ENCODE peak calls at places on chromosome 5, in eight cellular contexts. One of them, this sample, is unnamed.
A peak's percentile ranks its signal among the peaks of the same experiment; 100 is the strongest.

GRCh38 chr5:25568989-25569625 is 924.3 kb upstream of the CDH10 start:
- DNase-seq in HCT116: no peak
- DNase-seq in SK-N-SH: peak; percentile 1
- DNase-seq in neural progenitor cell: no peak
- DNase-seq in hepatocyte: no peak
- DNase-seq in OCI-LY7: peak; percentile 3
- DNase-seq in PC-3: no peak
- DNase-seq in MM.1S: no peak
- DNase-seq in this sample: no peak

GRCh38 chr5:50576686-50577256 is 89.7 kb upstream of the PARP8 start:
- DNase-seq in OCI-LY7: no peak
- DNase-seq in HCT116: no peak
- DNase-seq in PC-3: no peak
- DNase-seq in neural progenitor cell: no peak
- DNase-seq in hepatocyte: no peak
- DNase-seq in MM.1S: no peak
- DNase-seq in SK-N-SH: no peak
- DNase-seq in this sample: no peak

GRCh38 chr5:119578937-119579336 is 50.4 kb upstream of the FAM170A start:
- DNase-seq in hepatocyte: peak; percentile 19
- DNase-seq in MM.1S: peak; percentile 71
- DNase-seq in neural progenitor cell: peak; percentile 50
- DNase-seq in SK-N-SH: no peak
- DNase-seq in PC-3: peak; percentile 55
- DNase-seq in HCT116: peak; percentile 70
- DNase-seq in OCI-LY7: peak; percentile 58
- DNase-seq in this sample: peak; percentile 42

GRCh38 chr5:41722359-41722950 is 147.8 kb downstream of the OXCT1 start:
- DNase-seq in HCT116: no peak
- DNase-seq in MM.1S: no peak
- DNase-seq in OCI-LY7: no peak
- DNase-seq in neural progenitor cell: no peak
- DNase-seq in PC-3: peak; percentile 30
- DNase-seq in SK-N-SH: no peak
- DNase-seq in hepatocyte: no peak
- DNase-seq in this sample: peak; percentile 16

GRCh38 chr5:31273631-31274378 is 80.3 kb downstream of the CDH6 start:
- DNase-seq in OCI-LY7: no peak
- DNase-seq in HCT116: no peak
- DNase-seq in neural progenitor cell: no peak
- DNase-seq in hepatocyte: no peak
- DNase-seq in PC-3: no peak
- DNase-seq in MM.1S: peak; percentile 44
- DNase-seq in SK-N-SH: no peak
- DNase-seq in this sample: no peak

GRCh38 chr5:16568875-16569580 is 47.8 kb downstream of the RETREG1 start:
- DNase-seq in HCT116: no peak
- DNase-seq in PC-3: no peak
- DNase-seq in SK-N-SH: peak; percentile 80
- DNase-seq in OCI-LY7: no peak
- DNase-seq in neural progenitor cell: no peak
- DNase-seq in MM.1S: no peak
- DNase-seq in hepatocyte: no peak
- DNase-seq in this sample: no peak

GRCh38 chr5:40291338-40291737 is 388.4 kb upstream of the PTGER4 start:
- DNase-seq in neural progenitor cell: no peak
- DNase-seq in OCI-LY7: no peak
- DNase-seq in HCT116: no peak
- DNase-seq in MM.1S: no peak
- DNase-seq in hepatocyte: no peak
- DNase-seq in SK-N-SH: no peak
- DNase-seq in PC-3: peak; percentile 33
- DNase-seq in this sample: peak; percentile 8

GRCh38 chr5:10400834-10401233 is 40.8 kb upstream of the ROPN1L start:
- DNase-seq in hepatocyte: no peak
- DNase-seq in SK-N-SH: no peak
- DNase-seq in OCI-LY7: no peak
- DNase-seq in neural progenitor cell: no peak
- DNase-seq in HCT116: no peak
- DNase-seq in MM.1S: no peak
- DNase-seq in PC-3: no peak
- DNase-seq in this sample: peak; percentile 89

GRCh38 chr5:72355706-72356299 is 35.6 kb downstream of the PTCD2 start:
- DNase-seq in neural progenitor cell: peak; percentile 61
- DNase-seq in PC-3: peak; percentile 61
- DNase-seq in OCI-LY7: no peak
- DNase-seq in hepatocyte: peak; percentile 52
- DNase-seq in SK-N-SH: peak; percentile 45
- DNase-seq in MM.1S: no peak
- DNase-seq in HCT116: no peak
- DNase-seq in this sample: peak; percentile 53

GRCh38 chr5:66891184-66891925 is 295.2 kb downstream of the MAST4 start:
- DNase-seq in OCI-LY7: no peak
- DNase-seq in neural progenitor cell: no peak
- DNase-seq in PC-3: peak; percentile 48
- DNase-seq in SK-N-SH: no peak
- DNase-seq in HCT116: no peak
- DNase-seq in MM.1S: no peak
- DNase-seq in hepatocyte: peak; percentile 12
- DNase-seq in this sample: peak; percentile 7

GRCh38 chr5:1661831-1662558 is 137.6 kb downstream of the MRPL36 start:
- DNase-seq in MM.1S: no peak
- DNase-seq in hepatocyte: no peak
- DNase-seq in HCT116: no peak
- DNase-seq in SK-N-SH: no peak
- DNase-seq in PC-3: no peak
- DNase-seq in OCI-LY7: no peak
- DNase-seq in neural progenitor cell: no peak
- DNase-seq in this sample: no peak

GRCh38 chr5:5371005-5371404 is 51.5 kb upstream of the ICE1 start:
- DNase-seq in hepatocyte: no peak
- DNase-seq in neural progenitor cell: no peak
- DNase-seq in MM.1S: no peak
- DNase-seq in PC-3: peak; percentile 61
- DNase-seq in SK-N-SH: no peak
- DNase-seq in HCT116: no peak
- DNase-seq in OCI-LY7: no peak
- DNase-seq in this sample: no peak

GRCh38 chr5:68137451-68138190 is 77.9 kb upstream of the PIK3R1 start:
- DNase-seq in PC-3: no peak
- DNase-seq in OCI-LY7: no peak
- DNase-seq in MM.1S: no peak
- DNase-seq in neural progenitor cell: no peak
- DNase-seq in hepatocyte: no peak
- DNase-seq in HCT116: no peak
- DNase-seq in SK-N-SH: no peak
- DNase-seq in this sample: peak; percentile 68

GRCh38 chr5:34998058-34998789 is 49.5 kb downstream of the AGXT2 start:
- DNase-seq in neural progenitor cell: no peak
- DNase-seq in HCT116: no peak
- DNase-seq in MM.1S: no peak
- DNase-seq in SK-N-SH: no peak
- DNase-seq in PC-3: peak; percentile 11
- DNase-seq in hepatocyte: no peak
- DNase-seq in OCI-LY7: no peak
- DNase-seq in this sample: peak; percentile 82

GRCh38 chr5:81207009-81207408 is 26.1 kb upstream of the CKMT2 start:
- DNase-seq in PC-3: no peak
- DNase-seq in OCI-LY7: peak; percentile 13
- DNase-seq in hepatocyte: peak; percentile 19
- DNase-seq in MM.1S: no peak
- DNase-seq in HCT116: no peak
- DNase-seq in SK-N-SH: no peak
- DNase-seq in neural progenitor cell: peak; percentile 35
- DNase-seq in this sample: peak; percentile 12

GRCh38 chr5:138974227-138975063 is 99.3 kb upstream of the LRRTM2 start:
- DNase-seq in OCI-LY7: no peak
- DNase-seq in hepatocyte: no peak
- DNase-seq in MM.1S: no peak
- DNase-seq in HCT116: no peak
- DNase-seq in neural progenitor cell: peak; percentile 34
- DNase-seq in SK-N-SH: no peak
- DNase-seq in PC-3: no peak
- DNase-seq in this sample: peak; percentile 87

GRCh38 chr5:68730220-68731010 is 363.4 kb upstream of the SLC30A5 start:
- DNase-seq in MM.1S: no peak
- DNase-seq in PC-3: no peak
- DNase-seq in OCI-LY7: no peak
- DNase-seq in SK-N-SH: peak; percentile 62
- DNase-seq in hepatocyte: peak; percentile 62
- DNase-seq in HCT116: no peak
- DNase-seq in neural progenitor cell: no peak
- DNase-seq in this sample: peak; percentile 90

GRCh38 chr5:176875783-176876505 is 23.2 kb downstream of the HK3 start:
- DNase-seq in OCI-LY7: no peak
- DNase-seq in HCT116: no peak
- DNase-seq in PC-3: no peak
- DNase-seq in MM.1S: no peak
- DNase-seq in hepatocyte: no peak
- DNase-seq in neural progenitor cell: no peak
- DNase-seq in SK-N-SH: no peak
- DNase-seq in this sample: no peak

GRCh38 chr5:160960592-160960991 is 108.6 kb upstream of the ATP10B start:
- DNase-seq in OCI-LY7: no peak
- DNase-seq in hepatocyte: no peak
- DNase-seq in PC-3: no peak
- DNase-seq in MM.1S: no peak
- DNase-seq in HCT116: no peak
- DNase-seq in neural progenitor cell: no peak
- DNase-seq in SK-N-SH: no peak
- DNase-seq in this sample: no peak

GRCh38 chr5:163569284-163569683 is 63.9 kb downstream of the MAT2B start:
- DNase-seq in HCT116: no peak
- DNase-seq in neural progenitor cell: peak; percentile 48
- DNase-seq in PC-3: peak; percentile 39
- DNase-seq in SK-N-SH: peak; percentile 51
- DNase-seq in hepatocyte: no peak
- DNase-seq in OCI-LY7: no peak
- DNase-seq in MM.1S: no peak
- DNase-seq in this sample: peak; percentile 52

GRCh38 chr5:10702040-10702629 is 58.9 kb downstream of the DAP start:
- DNase-seq in OCI-LY7: no peak
- DNase-seq in neural progenitor cell: no peak
- DNase-seq in HCT116: peak; percentile 68
- DNase-seq in SK-N-SH: no peak
- DNase-seq in PC-3: peak; percentile 98
- DNase-seq in MM.1S: no peak
- DNase-seq in hepatocyte: peak; percentile 63
- DNase-seq in this sample: peak; percentile 89

GRCh38 chr5:169097374-169097831 is 203.5 kb downstream of the SLIT3 start:
- DNase-seq in HCT116: no peak
- DNase-seq in neural progenitor cell: no peak
- DNase-seq in OCI-LY7: no peak
- DNase-seq in PC-3: no peak
- DNase-seq in SK-N-SH: no peak
- DNase-seq in MM.1S: no peak
- DNase-seq in hepatocyte: peak; percentile 47
- DNase-seq in this sample: peak; percentile 68

GRCh38 chr5:169097897-169098296 is 203.0 kb downstream of the SLIT3 start:
- DNase-seq in HCT116: no peak
- DNase-seq in hepatocyte: no peak
- DNase-seq in MM.1S: no peak
- DNase-seq in neural progenitor cell: no peak
- DNase-seq in PC-3: no peak
- DNase-seq in SK-N-SH: no peak
- DNase-seq in OCI-LY7: no peak
- DNase-seq in this sample: no peak

GRCh38 chr5:169094586-169095409 is 206.1 kb downstream of the SLIT3 start:
- DNase-seq in OCI-LY7: no peak
- DNase-seq in HCT116: no peak
- DNase-seq in MM.1S: no peak
- DNase-seq in neural progenitor cell: no peak
- DNase-seq in PC-3: peak; percentile 77
- DNase-seq in hepatocyte: no peak
- DNase-seq in SK-N-SH: no peak
- DNase-seq in this sample: peak; percentile 91

GRCh38 chr5:169095976-169096375 is 205.0 kb downstream of the SLIT3 start:
- DNase-seq in HCT116: no peak
- DNase-seq in hepatocyte: no peak
- DNase-seq in OCI-LY7: no peak
- DNase-seq in neural progenitor cell: no peak
- DNase-seq in SK-N-SH: no peak
- DNase-seq in MM.1S: no peak
- DNase-seq in PC-3: no peak
- DNase-seq in this sample: peak; percentile 35

GRCh38 chr5:169095410-169095772 is 205.5 kb downstream of the SLIT3 start:
- DNase-seq in PC-3: no peak
- DNase-seq in MM.1S: no peak
- DNase-seq in HCT116: no peak
- DNase-seq in hepatocyte: no peak
- DNase-seq in neural progenitor cell: no peak
- DNase-seq in SK-N-SH: no peak
- DNase-seq in OCI-LY7: no peak
- DNase-seq in this sample: no peak
- H2AFZ ChIP-seq in PC-3: peak overlapping the region; percentile 59
- H2AFZ ChIP-seq in MM.1S: no peak overlapping the region
- H2AFZ ChIP-seq in HCT116: no peak overlapping the region
- H2AFZ ChIP-seq in hepatocyte: no peak overlapping the region
- H2AFZ ChIP-seq in neural progenitor cell: no peak overlapping the region
- H2AFZ ChIP-seq in SK-N-SH: no peak overlapping the region
- H2AFZ ChIP-seq in OCI-LY7: no peak overlapping the region
- H2AFZ ChIP-seq in this sample: peak overlapping the region; percentile 76

GRCh38 chr5:18252559-18252958 is 618.3 kb downstream of the TAF11L14 start:
- DNase-seq in PC-3: no peak
- DNase-seq in neural progenitor cell: no peak
- DNase-seq in hepatocyte: no peak
- DNase-seq in SK-N-SH: no peak
- DNase-seq in MM.1S: no peak
- DNase-seq in HCT116: no peak
- DNase-seq in OCI-LY7: no peak
- DNase-seq in this sample: no peak
- H3K9me3 ChIP-seq in PC-3: peaks cover 9% of the 10 kb centered on the region
- H3K9me3 ChIP-seq in neural progenitor cell: no peaks in the 10 kb centered on the region
- H3K9me3 ChIP-seq in hepatocyte: no peaks in the 10 kb centered on the region
- H3K9me3 ChIP-seq in SK-N-SH: no peaks in the 10 kb centered on the region
- H3K9me3 ChIP-seq in MM.1S: no peaks in the 10 kb centered on the region
- H3K9me3 ChIP-seq in HCT116: peaks cover 5% of the 10 kb centered on the region
- H3K9me3 ChIP-seq in OCI-LY7: no peaks in the 10 kb centered on the region
- H3K9me3 ChIP-seq in this sample: no peaks in the 10 kb centered on the region

GRCh38 chr5:39138892-39139291 is 64.7 kb upstream of the RICTOR start:
- DNase-seq in PC-3: peak; percentile 97
- DNase-seq in HCT116: no peak
- DNase-seq in neural progenitor cell: no peak
- DNase-seq in MM.1S: no peak
- DNase-seq in OCI-LY7: no peak
- DNase-seq in hepatocyte: no peak
- DNase-seq in SK-N-SH: no peak
- DNase-seq in this sample: peak; percentile 91
- TF ChIP-seq EZH2phosphoT487 in PC-3: no peak
- TF ChIP-seq EZH2phosphoT487 in HCT116: no peak
- TF ChIP-seq EZH2phosphoT487 in neural progenitor cell: no peak
- TF ChIP-seq EZH2phosphoT487 in MM.1S: no peak
- TF ChIP-seq EZH2phosphoT487 in OCI-LY7: no peak
- TF ChIP-seq EZH2phosphoT487 in hepatocyte: no peak
- TF ChIP-seq EZH2phosphoT487 in SK-N-SH: no peak
- TF ChIP-seq EZH2phosphoT487 in this sample: peak; percentile 80

DNA sequence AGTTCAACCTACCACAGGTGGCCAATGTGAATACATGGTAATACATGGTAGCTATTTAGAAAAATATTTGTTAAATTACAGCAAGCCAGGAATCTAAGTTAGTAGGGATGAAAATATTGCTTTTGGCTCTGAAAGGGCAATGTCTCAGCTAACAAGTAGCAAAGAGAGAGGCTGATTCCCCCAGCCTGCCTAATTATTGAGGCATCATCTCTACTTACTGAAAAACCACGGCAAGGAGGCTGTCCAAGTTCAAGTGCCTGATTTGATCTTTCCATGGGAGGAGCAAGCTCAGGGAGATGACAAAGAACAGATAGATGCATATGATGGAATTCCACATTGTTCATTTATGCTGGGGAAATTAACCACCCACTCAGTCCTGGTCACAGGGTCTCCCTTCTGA is 28.7 kb upstream of the UBTD2 start:
- DNase-seq in hepatocyte: no peak
- DNase-seq in SK-N-SH: no peak
- DNase-seq in PC-3: no peak
- DNase-seq in HCT116: no peak
- DNase-seq in OCI-LY7: no peak
- DNase-seq in neural progenitor cell: no peak
- DNase-seq in MM.1S: no peak
- DNase-seq in this sample: peak; percentile 49
- H2AFZ ChIP-seq in hepatocyte: no peak overlapping the region
- H2AFZ ChIP-seq in SK-N-SH: no peak overlapping the region
- H2AFZ ChIP-seq in PC-3: no peak overlapping the region
- H2AFZ ChIP-seq in HCT116: no peak overlapping the region
- H2AFZ ChIP-seq in OCI-LY7: no peak overlapping the region
- H2AFZ ChIP-seq in neural progenitor cell: no peak overlapping the region
- H2AFZ ChIP-seq in MM.1S: no peak overlapping the region
- H2AFZ ChIP-seq in this sample: no peak overlapping the region